ENCODE peak calls at places on chromosomes 2 and 18, in nine cellular contexts. Z, G, A, Q, J, X, U, O and V are unnamed samples.

GRCh38 chr2:171432206-171432968 is 1.4 kb downstream of the METTL8 start:
- DNase-seq in Z (no peak), G (no peak), A (no peak), Q (no peak), J (no peak), X (no peak), U (no peak), O (no peak), V (no peak)

GRCh38 chr2:73291093-73291460 is 2.3 kb downstream of the EGR4 start:
- DNase-seq in Z (no peak), G (no peak), A (no peak), Q (peak), J (no peak), X (no peak), U (peak), O (peak), V (peak)

GRCh38 chr2:232320038-232320790 is 58.3 kb upstream of the ALPP start:
- DNase-seq in Z (no peak), G (no peak), A (no peak), Q (no peak), J (no peak), X (no peak), U (no peak), O (no peak), V (no peak)

GRCh38 chr2:215832791-215833190 is 180.6 kb downstream of the MREG start:
- DNase-seq in Z (no peak), G (no peak), A (no peak), Q (no peak), J (no peak), X (peak), U (no peak), O (no peak), V (no peak)

GRCh38 chr2:3270095-3270478 is 107.5 kb downstream of the EIPR1 start:
- DNase-seq in Z (no peak), G (no peak), A (no peak), Q (no peak), J (no peak), X (no peak), U (no peak), O (no peak), V (no peak)

GRCh38 chr2:67846341-67847070 is 216.3 kb downstream of the C1D start:
- DNase-seq in Z (peak), G (peak), A (peak), Q (no peak), J (peak), X (peak), U (peak), O (peak), V (peak)

GRCh38 chr2:11355194-11356053 is 11.0 kb upstream of the ROCK2 start:
- DNase-seq in Z (no peak), G (no peak), A (no peak), Q (no peak), J (no peak), X (no peak), U (no peak), O (no peak), V (no peak)

GRCh38 chr2:241153616-241154015 is 3.3 kb downstream of the PPP1R7 start:
- DNase-seq in Z (no peak), G (no peak), A (no peak), Q (no peak), J (no peak), X (no peak), U (peak), O (no peak), V (no peak)

GRCh38 chr2:89848763-89849162 is 1157.3 kb downstream of the RPIA start:
- DNase-seq in Z (no peak), G (no peak), A (no peak), Q (no peak), J (no peak), X (no peak), U (no peak), O (no peak), V (no peak)

GRCh38 chr2:78521938-78522337 is 503.6 kb upstream of the REG3G start:
- DNase-seq in Z (no peak), G (no peak), A (no peak), Q (no peak), J (no peak), X (no peak), U (no peak), O (no peak), V (no peak)

GRCh38 chr2:235314371-235314915 is 179.4 kb upstream of the AGAP1 start:
- DNase-seq in Z (no peak), G (no peak), A (no peak), Q (no peak), J (peak), X (no peak), U (no peak), O (peak), V (no peak)

GRCh38 chr2:168143813-168144212 is 103.6 kb downstream of the STK39 start:
- DNase-seq in Z (no peak), G (no peak), A (no peak), Q (no peak), J (no peak), X (no peak), U (no peak), O (no peak), V (no peak)

GRCh38 chr2:23622966-23623665 is 238.1 kb downstream of the KLHL29 start:
- DNase-seq in Z (no peak), G (no peak), A (no peak), Q (no peak), J (no peak), X (no peak), U (no peak), O (no peak), V (no peak)

GRCh38 chr2:200129756-200130462 is 174.5 kb downstream of the MAIP1 start:
- DNase-seq in Z (no peak), G (no peak), A (no peak), Q (no peak), J (no peak), X (no peak), U (no peak), O (no peak), V (no peak)

GRCh38 chr2:36482576-36483214 is 115.3 kb downstream of the FEZ2 start:
- DNase-seq in Z (peak), G (no peak), A (no peak), Q (no peak), J (peak), X (no peak), U (peak), O (no peak), V (no peak)

GRCh38 chr2:219634171-219634940 is 6.9 kb downstream of the SLC4A3 start:
- DNase-seq in Z (no peak), G (no peak), A (no peak), Q (no peak), J (no peak), X (no peak), U (no peak), O (no peak), V (no peak)

GRCh38 chr2:20400787-20401494 is 45.9 kb upstream of the RHOB start:
- DNase-seq in Z (no peak), G (no peak), A (no peak), Q (no peak), J (no peak), X (no peak), U (no peak), O (peak), V (no peak)

GRCh38 chr2:1277634-1278033 is 135.6 kb upstream of the TPO start:
- DNase-seq in Z (no peak), G (no peak), A (no peak), Q (no peak), J (no peak), X (no peak), U (no peak), O (no peak), V (no peak)

GRCh38 chr2:227817336-227817735 is 3.7 kb downstream of the CCL20 start:
- DNase-seq in Z (no peak), G (no peak), A (no peak), Q (no peak), J (no peak), X (no peak), U (no peak), O (no peak), V (no peak)

GRCh38 chr2:109032229-109032800 is 43.3 kb upstream of the EDAR start:
- DNase-seq in Z (no peak), G (no peak), A (no peak), Q (no peak), J (no peak), X (no peak), U (no peak), O (no peak), V (peak)

GRCh38 chr2:233455006-233455405 is 100.7 kb downstream of the DGKD start:
- DNase-seq in Z (no peak), G (no peak), A (no peak), Q (no peak), J (no peak), X (no peak), U (no peak), O (no peak), V (no peak)

GRCh38 chr2:162480067-162480466 is 136.1 kb downstream of the GCA start:
- DNase-seq in Z (no peak), G (no peak), A (no peak), Q (no peak), J (no peak), X (no peak), U (no peak), O (no peak), V (no peak)

GRCh38 chr2:150110548-150110947 is 376.9 kb downstream of the RND3 start:
- DNase-seq in Z (no peak), G (no peak), A (peak), Q (no peak), J (no peak), X (no peak), U (peak), O (no peak), V (no peak)

GRCh38 chr18:32750328-32750727 is 22.5 kb downstream of the KLHL14 start:
- DNase-seq in Z (no peak), G (no peak), A (no peak), Q (no peak), J (no peak), X (no peak), U (no peak), O (no peak), V (no peak)

GRCh38 chr2:39394427-39395002 is 42.6 kb downstream of the MAP4K3 start:
- DNase-seq in Z (no peak), G (no peak), A (no peak), Q (no peak), J (no peak), X (no peak), U (peak), O (no peak), V (no peak)

GRCh38 chr2:230170532-230170931 is 49.3 kb downstream of the SP110 start:
- DNase-seq in Z (no peak), G (no peak), A (peak), Q (peak), J (peak), X (peak), U (no peak), O (no peak), V (peak)

GRCh38 chr18:50356036-50356945 is 18.6 kb upstream of the SKA1 start:
- DNase-seq in Z (no peak), G (no peak), A (peak), Q (no peak), J (no peak), X (no peak), U (peak), O (no peak), V (no peak)

GRCh38 chr2:45278345-45279078 is 269.3 kb upstream of the SIX2 start:
- DNase-seq in Z (no peak), G (no peak), A (no peak), Q (no peak), J (no peak), X (no peak), U (peak), O (no peak), V (no peak)

GRCh38 chr18:35311506-35311905 is 21.5 kb upstream of the ZSCAN30 start:
- DNase-seq in Z (no peak), G (no peak), A (no peak), Q (no peak), J (no peak), X (no peak), U (peak), O (no peak), V (no peak)

GRCh38 chr18:76126327-76126726 is 368.7 kb downstream of the ZNF516 start:
- DNase-seq in Z (no peak), G (no peak), A (peak), Q (no peak), J (no peak), X (no peak), U (no peak), O (peak), V (no peak)

GRCh38 chr2:226797289-226797988 is 2.2 kb downstream of the IRS1 start:
- DNase-seq in Z (no peak), G (no peak), A (no peak), Q (no peak), J (no peak), X (no peak), U (peak), O (no peak), V (no peak)

GRCh38 chr2:108921096-108922030 is 67.7 kb downstream of the EDAR start:
- DNase-seq in Z (no peak), G (no peak), A (no peak), Q (no peak), J (no peak), X (no peak), U (no peak), O (no peak), V (no peak)

GRCh38 chr2:171400395-171400794 is 33.4 kb downstream of the METTL8 start:
- DNase-seq in Z (no peak), G (no peak), A (no peak), Q (no peak), J (no peak), X (no peak), U (no peak), O (no peak), V (no peak)

GRCh38 chr2:74887961-74888670 is 54.2 kb downstream of the HK2 start:
- DNase-seq in Z (no peak), G (no peak), A (no peak), Q (no peak), J (no peak), X (no peak), U (peak), O (no peak), V (no peak)